ENCODE peak calls at places on chromosomes 6 and 20, in six cellular contexts. D is AG10803, A is RPMI8226, U is iris pigment epithelial cell, Z is GM04503, G is adipocyte. M is an unnamed sample.

GRCh38 chr6:155224031-155224451 is 39.8 kb upstream of the CLDN20 start:
- DNase-seq in D (peak), A (no peak), U (peak), Z (no peak), G (peak), M (no peak)

GRCh38 chr20:208937-209566 is 18.0 kb upstream of the DEFB129 start:
- DNase-seq in D (peak), A (peak), U (peak), Z (peak), G (peak), M (no peak)

GRCh38 chr6:104887350-104887749 is 27.6 kb upstream of the HACE1 start:
- DNase-seq in D (peak), A (peak), U (peak), Z (no peak), G (peak), M (no peak)

GRCh38 chr20:31516166-31516565 is 1.9 kb downstream of the HM13 start:
- DNase-seq in D (no peak), A (no peak), U (no peak), Z (no peak), G (no peak), M (no peak)

GRCh38 chr6:108751851-108752732 is 96.1 kb upstream of the ARMC2 start:
- DNase-seq in D (no peak), A (no peak), U (no peak), Z (no peak), G (no peak), M (no peak)

GRCh38 chr20:10077081-10077471 is 42.3 kb downstream of the ANKEF1 start:
- DNase-seq in D (no peak), A (peak), U (no peak), Z (no peak), G (no peak), M (no peak)

GRCh38 chr6:31558631-31559500 is 11.5 kb downstream of the NFKBIL1 start:
- DNase-seq in D (peak), A (no peak), U (peak), Z (no peak), G (no peak), M (no peak)

GRCh38 chr6:111086685-111087084 is 618 bp upstream of the SLC16A10 start:
- DNase-seq in D (no peak), A (no peak), U (no peak), Z (no peak), G (no peak), M (no peak)

GRCh38 chr6:98831057-98832031 is 3.0 kb upstream of the POU3F2 start:
- DNase-seq in D (no peak), A (no peak), U (no peak), Z (no peak), G (no peak), M (no peak)

GRCh38 chr20:48923149-48923718 is 1.7 kb downstream of the ARFGEF2 start:
- DNase-seq in D (no peak), A (no peak), U (no peak), Z (no peak), G (peak), M (no peak)

GRCh38 chr6:2562721-2563120 is 188.0 kb downstream of the MYLK4 start:
- DNase-seq in D (no peak), A (no peak), U (no peak), Z (no peak), G (no peak), M (no peak)

GRCh38 chr6:100084301-100085161 is 90.5 kb upstream of the MCHR2 start:
- DNase-seq in D (peak), A (no peak), U (no peak), Z (peak), G (peak), M (no peak)

GRCh38 chr6:12163149-12163548 is 127.0 kb upstream of the EDN1 start:
- DNase-seq in D (no peak), A (no peak), U (peak), Z (no peak), G (no peak), M (no peak)

GRCh38 chr20:39706089-39706721 is 744.1 kb downstream of the DHX35 start:
- DNase-seq in D (no peak), A (no peak), U (no peak), Z (no peak), G (no peak), M (no peak)

GRCh38 chr6:106170030-106170791 is 84.1 kb downstream of the PRDM1 start:
- DNase-seq in D (no peak), A (peak), U (no peak), Z (no peak), G (no peak), M (no peak)

GRCh38 chr6:44301782-44302564 is 11.2 kb downstream of the AARS2 start:
- DNase-seq in D (no peak), A (no peak), U (no peak), Z (no peak), G (no peak), M (no peak)

GRCh38 chr6:17714879-17715860 is 8.4 kb upstream of the NUP153 start:
- DNase-seq in D (peak), A (no peak), U (peak), Z (peak), G (peak), M (no peak)

GRCh38 chr6:119966484-119966883 is 616.9 kb upstream of the MAN1A1 start:
- DNase-seq in D (no peak), A (peak), U (no peak), Z (no peak), G (no peak), M (peak)

GRCh38 chr20:57288676-57289075 is 22.2 kb upstream of the BMP7 start:
- DNase-seq in D (no peak), A (no peak), U (no peak), Z (no peak), G (no peak), M (no peak)

GRCh38 chr20:3825526-3825925 is 5.2 kb downstream of the AP5S1 start:
- DNase-seq in D (no peak), A (no peak), U (no peak), Z (no peak), G (no peak), M (no peak)

GRCh38 chr6:72616406-72617015 is 5.4 kb upstream of the KCNQ5 start:
- DNase-seq in D (peak), A (peak), U (peak), Z (no peak), G (peak), M (no peak)

GRCh38 chr6:138289739-138290138 is 71.4 kb upstream of the PBOV1 start:
- DNase-seq in D (no peak), A (peak), U (no peak), Z (no peak), G (no peak), M (no peak)

GRCh38 chr6:158413028-158413427 is 100.8 kb downstream of the TULP4 start:
- DNase-seq in D (no peak), A (no peak), U (no peak), Z (no peak), G (no peak), M (no peak)

GRCh38 chr6:134249759-134250602 is 67.9 kb downstream of the SGK1 start:
- DNase-seq in D (peak), A (no peak), U (peak), Z (no peak), G (peak), M (no peak)

GRCh38 chr6:107817784-107818183 is 6.3 kb downstream of the SCML4 start:
- DNase-seq in D (no peak), A (no peak), U (no peak), Z (no peak), G (no peak), M (no peak)

GRCh38 chr6:107075951-107076381 is 39.3 kb downstream of the BEND3 start:
- DNase-seq in D (peak), A (no peak), U (peak), Z (peak), G (peak), M (no peak)

GRCh38 chr6:30781697-30782424 is 37.5 kb upstream of the IER3 start:
- DNase-seq in D (peak), A (peak), U (peak), Z (peak), G (peak), M (no peak)

GRCh38 chr20:10185741-10186558 is 32.7 kb upstream of the SNAP25 start:
- DNase-seq in D (no peak), A (peak), U (no peak), Z (no peak), G (no peak), M (no peak)

GRCh38 chr6:159221486-159222170 is 52.4 kb downstream of the FNDC1 start:
- DNase-seq in D (no peak), A (no peak), U (no peak), Z (no peak), G (no peak), M (no peak)

GRCh38 chr6:137904822-137905617 is 38.0 kb downstream of the TNFAIP3 start:
- DNase-seq in D (peak), A (no peak), U (peak), Z (no peak), G (no peak), M (no peak)

GRCh38 chr6:422423-423061 is 31.0 kb downstream of the IRF4 start:
- DNase-seq in D (peak), A (no peak), U (peak), Z (peak), G (peak), M (no peak)

GRCh38 chr6:116624036-116624805 is 7.9 kb downstream of the RSPH4A start:
- DNase-seq in D (no peak), A (no peak), U (peak), Z (no peak), G (no peak), M (no peak)

GRCh38 chr6:39892490-39893129 is 41.7 kb downstream of the MOCS1 start:
- DNase-seq in D (peak), A (peak), U (peak), Z (no peak), G (peak), M (no peak)

GRCh38 chr20:62239278-62239879 is 1.1 kb downstream of the OSBPL2 start:
- DNase-seq in D (peak), A (no peak), U (no peak), Z (no peak), G (no peak), M (no peak)

GRCh38 chr6:144090384-144090783 is 5.0 kb downstream of the SF3B5 start:
- DNase-seq in D (no peak), A (no peak), U (no peak), Z (no peak), G (no peak), M (no peak)

GRCh38 chr6:2237001-2237400 is 8.4 kb downstream of the GMDS start:
- DNase-seq in D (peak), A (no peak), U (peak), Z (peak), G (peak), M (no peak)

GRCh38 chr6:157825243-157825904 is 2.3 kb downstream of the SNX9 start:
- DNase-seq in D (no peak), A (no peak), U (peak), Z (no peak), G (peak), M (no peak)

M was measured in iPS DF 19.7.